ENCODE peak calls at places on chromosomes 7 and 10, in five cellular contexts. M, W, Z, A and V are unnamed samples.

GRCh38 chr10:98326621-98327027 is 58.6 kb upstream of the LOXL4 start:
- DNase-seq in M (no peak), W (no peak), Z (no peak), A (no peak), V (no peak)

GRCh38 chr10:101645659-101646058 is 49.3 kb downstream of the FBXW4 start:
- DNase-seq in M (no peak), W (no peak), Z (no peak), A (no peak), V (no peak)

GRCh38 chr7:55574062-55574717 is 1.9 kb upstream of the VOPP1 start:
- DNase-seq in M (no peak), W (no peak), Z (peak), A (no peak), V (no peak)

GRCh38 chr7:27215356-27215755 is 15.5 kb upstream of the HOXA13 start:
- DNase-seq in M (no peak), W (no peak), Z (no peak), A (no peak), V (no peak)

GRCh38 chr7:28205505-28205904 is 24.9 kb upstream of the JAZF1 start:
- DNase-seq in M (no peak), W (no peak), Z (no peak), A (no peak), V (no peak)

GRCh38 chr7:22935269-22935668 is 78.7 kb downstream of the HYCC1 start:
- DNase-seq in M (no peak), W (no peak), Z (no peak), A (no peak), V (no peak)

GRCh38 chr10:33155720-33156638 is 178.5 kb downstream of the NRP1 start:
- DNase-seq in M (no peak), W (no peak), Z (peak), A (peak), V (no peak)

GRCh38 chr7:82173400-82174021 is 270.1 kb downstream of the CACNA2D1 start:
- DNase-seq in M (no peak), W (no peak), Z (no peak), A (no peak), V (no peak)

GRCh38 chr10:100469756-100470155 is 6.9 kb downstream of the WNT8B start:
- DNase-seq in M (no peak), W (no peak), Z (no peak), A (no peak), V (no peak)

GRCh38 chr7:65239707-65240352 is 133.8 kb upstream of the ZNF92 start:
- DNase-seq in M (no peak), W (no peak), Z (peak), A (no peak), V (peak)

GRCh38 chr7:14197280-14197679 is 207.8 kb upstream of the ETV1 start:
- DNase-seq in M (no peak), W (no peak), Z (peak), A (no peak), V (no peak)